ENCODE peak calls at places on chromosomes 2 and 18, in seven cellular contexts. B is K562, G is SK-N-SH, U is HepG2, Q is HCT116, Y is H1, J is GM12878. N is an unnamed sample.

GRCh38 chr2:33219850-33220275 is 256.6 kb upstream of the RASGRP3 start:
- DNase-seq in B (no peak), G (no peak), U (no peak), Q (no peak), Y (no peak), J (no peak), N (no peak)

GRCh38 chr2:235496239-235496621 is 2.4 kb downstream of the AGAP1 start:
- DNase-seq in B (no peak), G (no peak), U (no peak), Q (no peak), Y (no peak), J (no peak), N (peak)

GRCh38 chr2:28621172-28622100 is 125.6 kb downstream of the PLB1 start:
- DNase-seq in B (peak), G (peak), U (peak), Q (peak), Y (no peak), J (no peak), N (peak)

GRCh38 chr2:15732341-15733077 is 140.8 kb downstream of the DDX1 start:
- DNase-seq in B (no peak), G (peak), U (no peak), Q (no peak), Y (no peak), J (peak), N (no peak)

GRCh38 chr2:201465524-201465971 is 14.0 kb downstream of the STRADB start:
- DNase-seq in B (no peak), G (no peak), U (no peak), Q (no peak), Y (no peak), J (no peak), N (no peak)

GRCh38 chr2:10487144-10488104 is 39.3 kb upstream of the ODC1 start:
- DNase-seq in B (no peak), G (peak), U (peak), Q (no peak), Y (no peak), J (no peak), N (no peak)

GRCh38 chr2:176155341-176156044 is 1.6 kb upstream of the HOXD3 start:
- DNase-seq in B (no peak), G (no peak), U (no peak), Q (no peak), Y (no peak), J (no peak), N (no peak)

GRCh38 chr18:44823286-44823685 is 142.6 kb downstream of the SETBP1 start:
- DNase-seq in B (no peak), G (no peak), U (no peak), Q (no peak), Y (no peak), J (no peak), N (no peak)

GRCh38 chr2:12304494-12305228 is 412.1 kb upstream of the TRIB2 start:
- DNase-seq in B (no peak), G (peak), U (no peak), Q (no peak), Y (no peak), J (no peak), N (no peak)

GRCh38 chr2:168416555-168416954 is 39.5 kb upstream of the CERS6 start:
- DNase-seq in B (no peak), G (no peak), U (no peak), Q (no peak), Y (no peak), J (no peak), N (no peak)

GRCh38 chr2:232633413-232634318 is at the start of gene EFHD1:
- DNase-seq in B (peak), G (peak), U (no peak), Q (no peak), Y (no peak), J (no peak), N (peak)

GRCh38 chr2:174748948-174749347 is 15.3 kb downstream of the CHRNA1 start:
- DNase-seq in B (peak), G (peak), U (peak), Q (peak), Y (peak), J (no peak), N (peak)

GRCh38 chr2:100334929-100335328 is 12.6 kb upstream of the LONRF2 start:
- DNase-seq in B (no peak), G (no peak), U (no peak), Q (no peak), Y (no peak), J (no peak), N (no peak)
- TF ChIP-seq JUND in B (no peak), G (no peak), U (no peak), Q (no peak), Y (no peak), J (no peak), N (no peak)

GRCh38 chr2:179049546-179050311 is at the start of gene CCDC141:
- DNase-seq in B (no peak), G (peak), U (peak), Q (no peak), Y (no peak), J (peak), N (no peak)
- TF ChIP-seq JUND in B (no peak), G (no peak), U (no peak), Q (no peak), Y (no peak), J (no peak), N (no peak)

GRCh38 chr2:42115588-42115987 is 53.6 kb upstream of the EML4 start:
- DNase-seq in B (no peak), G (no peak), U (no peak), Q (no peak), Y (no peak), J (no peak), N (no peak)

GRCh38 chr2:42117182-42117579 is 52.0 kb upstream of the EML4 start:
- DNase-seq in B (no peak), G (no peak), U (no peak), Q (no peak), Y (no peak), J (no peak), N (no peak)

GRCh38 chr2:42116195-42117181 is 52.7 kb upstream of the EML4 start:
- DNase-seq in B (no peak), G (no peak), U (peak), Q (no peak), Y (no peak), J (no peak), N (no peak)

GRCh38 chr2:42117923-42118758 is 51.0 kb upstream of the EML4 start:
- DNase-seq in B (no peak), G (no peak), U (peak), Q (no peak), Y (no peak), J (peak), N (no peak)

GRCh38 chr2:42118759-42119569 is 50.2 kb upstream of the EML4 start:
- DNase-seq in B (no peak), G (no peak), U (no peak), Q (no peak), Y (no peak), J (no peak), N (no peak)
- TF ChIP-seq JUND in B (no peak), G (no peak), U (no peak), Q (no peak), Y (no peak), J (no peak), N (no peak)

GRCh38 chr18:63297678-63298392 is 21.7 kb downstream of the BCL2 start:
- DNase-seq in B (no peak), G (no peak), U (no peak), Q (no peak), Y (no peak), J (no peak), N (no peak)

GRCh38 chr18:63302647-63303405 is 16.7 kb downstream of the BCL2 start:
- DNase-seq in B (no peak), G (no peak), U (no peak), Q (no peak), Y (no peak), J (no peak), N (no peak)

GRCh38 chr18:63298393-63299015 is 21.1 kb downstream of the BCL2 start:
- DNase-seq in B (no peak), G (no peak), U (no peak), Q (no peak), Y (no peak), J (no peak), N (no peak)

GRCh38 chr18:63301458-63301857 is 18.1 kb downstream of the BCL2 start:
- DNase-seq in B (no peak), G (no peak), U (no peak), Q (no peak), Y (no peak), J (no peak), N (no peak)

DNA sequence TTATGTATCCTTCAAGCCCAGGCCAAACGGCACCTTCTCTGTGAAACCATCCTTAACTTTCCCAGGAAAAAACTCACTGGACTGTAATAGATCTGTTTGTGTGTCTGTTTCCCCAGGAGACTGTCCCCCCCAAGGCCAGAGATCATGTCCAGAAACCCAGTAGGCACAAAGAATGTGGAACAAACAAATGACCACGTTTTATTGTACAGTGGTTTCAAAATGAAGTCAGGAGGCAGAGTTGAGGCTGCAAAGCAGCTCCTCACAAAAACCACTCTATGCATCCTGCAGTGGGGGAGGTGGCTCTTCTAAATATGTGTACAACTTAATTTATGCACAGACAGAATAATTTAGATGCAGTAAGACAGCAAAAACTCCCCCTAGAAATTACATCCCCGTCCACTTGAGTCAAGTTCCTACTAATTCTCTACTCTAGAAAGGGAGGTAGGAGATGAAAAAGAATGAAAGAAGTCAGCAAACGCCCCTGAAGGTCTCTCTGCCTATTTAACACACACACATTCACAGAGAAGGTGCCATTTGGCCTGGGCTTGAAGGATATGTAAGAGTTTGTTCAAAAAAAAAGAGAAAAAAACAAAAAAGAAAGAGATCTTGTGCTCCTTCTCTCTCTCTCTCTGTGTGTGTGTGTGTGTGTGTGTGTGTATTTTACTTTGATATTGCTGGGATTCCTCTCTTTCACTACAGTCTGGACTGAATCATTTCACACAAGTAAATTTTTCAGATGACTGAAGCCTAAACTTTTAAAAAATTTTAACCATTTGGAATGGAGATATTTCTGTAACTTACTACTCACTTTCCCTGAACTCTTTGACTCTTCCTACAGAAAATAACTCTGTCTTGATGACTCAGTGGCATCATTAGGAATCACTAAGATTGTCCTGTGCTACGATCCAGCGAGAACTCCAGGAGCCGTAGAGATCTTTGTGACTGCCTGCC is 19.5 kb downstream of the BCL2 start:
- DNase-seq in B (no peak), G (no peak), U (no peak), Q (no peak), Y (no peak), J (no peak), N (no peak)
- TF ChIP-seq JUND in B (no peak), G (no peak), U (no peak), Q (no peak), Y (no peak), J (no peak), N (no peak)

GRCh38 chr2:197229509-197230458 is 80.8 kb downstream of the ANKRD44 start:
- DNase-seq in B (no peak), G (no peak), U (no peak), Q (no peak), Y (no peak), J (no peak), N (no peak)
- TF ChIP-seq JUND in B (no peak), G (no peak), U (no peak), Q (no peak), Y (no peak), J (no peak), N (no peak)

GRCh38 chr2:70089946-70090523 is 2.8 kb downstream of the PCBP1 start:
- DNase-seq in B (no peak), G (no peak), U (no peak), Q (no peak), Y (no peak), J (no peak), N (no peak)
- TF ChIP-seq JUND in B (no peak), G (no peak), U (no peak), Q (no peak), Y (no peak), J (no peak), N (no peak)

GRCh38 chr2:151111599-151112278 is 149.9 kb downstream of the RBM43 start:
- DNase-seq in B (no peak), G (no peak), U (no peak), Q (no peak), Y (no peak), J (no peak), N (no peak)
- TF ChIP-seq JUND in B (no peak), G (peak), U (no peak), Q (peak), Y (peak), J (no peak), N (no peak)

GRCh38 chr2:240567137-240567871 is 980 bp upstream of the RNPEPL1 start:
- DNase-seq in B (peak), G (peak), U (no peak), Q (no peak), Y (no peak), J (no peak), N (no peak)
- TF ChIP-seq JUND in B (no peak), G (no peak), U (no peak), Q (no peak), Y (no peak), J (no peak), N (no peak)

N was measured in T47D.